ENCODE peak calls at places on chromosomes 3 and 15, in six cellular contexts. P is activated naive CD8-positive, alpha-beta T cell treated with anti-CD3 and anti-CD28 coated beads, Interleukin-2, amount 50 U/mL, for 16 hours; S is HFFc6; W is AG09309; R is IMR-90; I is memory B cell. T is an unnamed sample.

GRCh38 chr15:22933641-22934061 is 46.5 kb downstream of the CYFIP1 start:
- DNase-seq in P (no peak), S (no peak), W (no peak), R (peak; percentile 14), I (no peak), T (peak; percentile 41)

GRCh38 chr3:10753964-10754363 is 62.1 kb upstream of the SLC6A11 start:
- DNase-seq in P (no peak), S (peak; percentile 40), W (no peak), R (peak; percentile 32), I (peak; percentile 41), T (peak; percentile 52)

GRCh38 chr15:67806539-67806935 is 18.8 kb upstream of the SKOR1 start:
- DNase-seq in P (no peak), S (no peak), W (no peak), R (no peak), I (no peak), T (no peak)

GRCh38 chr15:51380999-51381806 is 39.7 kb downstream of the GLDN start:
- DNase-seq in P (no peak), S (peak; percentile 75), W (no peak), R (peak; percentile 64), I (peak; percentile 29), T (peak; percentile 89)

GRCh38 chr3:161914703-161915102 is 418.1 kb downstream of the OTOL1 start:
- DNase-seq in P (no peak), S (no peak), W (no peak), R (peak; percentile 59), I (no peak), T (peak; percentile 89)

GRCh38 chr3:113339616-113340244 is 101.6 kb downstream of the CFAP44 start:
- DNase-seq in P (no peak), S (no peak), W (no peak), R (no peak), I (no peak), T (peak; percentile 9)

GRCh38 chr3:168862466-168862865 is 766.7 kb upstream of the GOLIM4 start:
- DNase-seq in P (no peak), S (no peak), W (no peak), R (no peak), I (no peak), T (no peak)

GRCh38 chr3:141345528-141345927 is 22.8 kb upstream of the ZBTB38 start:
- DNase-seq in P (no peak), S (no peak), W (no peak), R (no peak), I (no peak), T (no peak)

GRCh38 chr3:142647856-142648255 is 51.7 kb downstream of the PLS1 start:
- DNase-seq in P (no peak), S (no peak), W (no peak), R (peak; percentile 5), I (no peak), T (no peak)

GRCh38 chr3:126507886-126508285 is 9.7 kb downstream of the UROC1 start:
- DNase-seq in P (no peak), S (no peak), W (no peak), R (no peak), I (no peak), T (no peak)

GRCh38 chr15:93420050-93420452 is 331.0 kb upstream of the RGMA start:
- DNase-seq in P (no peak), S (no peak), W (no peak), R (no peak), I (no peak), T (no peak)

GRCh38 chr15:42670441-42670840 is 66.5 kb downstream of the CDAN1 start:
- DNase-seq in P (no peak), S (no peak), W (no peak), R (no peak), I (no peak), T (no peak)

GRCh38 chr15:74497584-74497983 is 36.6 kb upstream of the UBL7 start:
- DNase-seq in P (no peak), S (no peak), W (no peak), R (no peak), I (no peak), T (no peak)

GRCh38 chr3:106440672-106441071 is 571.9 kb upstream of the CBLB start:
- DNase-seq in P (no peak), S (no peak), W (no peak), R (no peak), I (no peak), T (no peak)

GRCh38 chr15:50219820-50220219 is 37.8 kb downstream of the SLC27A2 start:
- DNase-seq in P (no peak), S (peak; percentile 51), W (no peak), R (peak; percentile 52), I (no peak), T (peak; percentile 55)

GRCh38 chr3:4290272-4290893 is 12.8 kb upstream of the SETMAR start:
- DNase-seq in P (no peak), S (no peak), W (peak; percentile 13), R (peak; percentile 48), I (peak; percentile 31), T (peak; percentile 74)

GRCh38 chr3:153138267-153139210 is 23.5 kb upstream of the RAP2B start:
- DNase-seq in P (no peak), S (peak; percentile 93), W (peak; percentile 89), R (peak; percentile 96), I (no peak), T (peak; percentile 95)

GRCh38 chr3:46902188-46902631 is 24.7 kb downstream of the PTH1R start:
- DNase-seq in P (no peak), S (no peak), W (no peak), R (no peak), I (no peak), T (no peak)

GRCh38 chr15:92610101-92610520 is 45.5 kb downstream of the FAM174B start:
- DNase-seq in P (no peak), S (no peak), W (no peak), R (no peak), I (no peak), T (no peak)

GRCh38 chr3:194851254-194851653 is 165.6 kb downstream of the FAM43A start:
- DNase-seq in P (no peak), S (no peak), W (no peak), R (no peak), I (no peak), T (no peak)

GRCh38 chr3:33919312-33919711 is 120.9 kb downstream of the PDCD6IP start:
- DNase-seq in P (no peak), S (no peak), W (no peak), R (peak; percentile 7), I (no peak), T (no peak)

GRCh38 chr3:80215191-80215590 is 447.4 kb upstream of the ROBO1 start:
- DNase-seq in P (no peak), S (no peak), W (no peak), R (no peak), I (no peak), T (no peak)

T was measured in choroid plexus epithelial cell.